ENCODE peak calls at places on chromosomes 3 and 15, in four cellular contexts. D is NCI-H510A, N is midbrain, X is HCT116. E is an unnamed sample.

GRCh38 chr15:31080618-31081017 is 20.9 kb downstream of the TRPM1 start:
- DNase-seq in X (peak), D (no peak), N (no peak), E (no peak)

GRCh38 chr3:33186524-33187367 is 31.9 kb downstream of the SUSD5 start:
- DNase-seq in N (no peak), X (no peak), D (no peak), E (no peak)

GRCh38 chr3:146590521-146590920 is 14.6 kb downstream of the PLSCR5 start:
- DNase-seq in X (no peak), N (no peak), D (no peak), E (no peak)

GRCh38 chr3:18024715-18025114 is 282.3 kb upstream of the TBC1D5 start:
- DNase-seq in N (no peak), D (no peak), X (no peak), E (no peak)

GRCh38 chr3:114380233-114380645 is 86.4 kb downstream of the TIGIT start:
- DNase-seq in N (peak), X (peak), D (no peak), E (no peak)

GRCh38 chr15:100878601-100879000 is 1.0 kb upstream of the ALDH1A3 start:
- DNase-seq in N (no peak), X (no peak), D (no peak), E (no peak)

GRCh38 chr3:184240384-184241140 is 8.2 kb downstream of the ALG3 start:
- DNase-seq in D (no peak), X (no peak), N (no peak), E (no peak)

GRCh38 chr15:74039656-74040010 is 42.7 kb downstream of the GOLGA6A start:
- DNase-seq in N (no peak), D (no peak), X (no peak), E (no peak)

GRCh38 chr3:183427206-183428139 is 946 bp downstream of the MCF2L2 start:
- DNase-seq in N (peak), X (no peak), D (no peak), E (no peak)

GRCh38 chr15:75232252-75232813 is 25.8 kb upstream of the GOLGA6C start:
- DNase-seq in N (no peak), D (no peak), X (no peak), E (no peak)

GRCh38 chr3:52339612-52340011 is 23.5 kb downstream of the DNAH1 start:
- DNase-seq in X (peak), N (peak), D (peak), E (peak)

GRCh38 chr15:69038508-69038907 is 24.0 kb downstream of the NOX5 start:
- DNase-seq in D (no peak), N (no peak), X (no peak), E (no peak)

GRCh38 chr3:32414527-32415202 is 23.0 kb downstream of the CMTM7 start:
- DNase-seq in D (no peak), N (no peak), X (no peak), E (no peak)

GRCh38 chr15:75840659-75841058 is 2.6 kb upstream of the UBE2Q2 start:
- DNase-seq in N (no peak), D (no peak), X (no peak), E (no peak)

GRCh38 chr3:152403632-152404066 is 134.9 kb downstream of the MBNL1 start:
- DNase-seq in X (no peak), D (no peak), N (peak), E (no peak)

GRCh38 chr3:124625084-124625483 is 105.2 kb upstream of the UMPS start:
- DNase-seq in X (no peak), N (no peak), D (no peak), E (no peak)

GRCh38 chr3:45207471-45207870 is 18.6 kb downstream of the TMEM158 start:
- DNase-seq in X (no peak), D (no peak), N (no peak), E (no peak)

GRCh38 chr3:40237892-40238571 is 71.5 kb upstream of the EIF1B start:
- DNase-seq in N (no peak), X (no peak), D (no peak), E (no peak)

GRCh38 chr3:147760998-147761397 is 351.8 kb downstream of the ZIC1 start:
- DNase-seq in X (no peak), D (no peak), N (no peak), E (no peak)

GRCh38 chr3:131361464-131362421 is 19.8 kb upstream of the NUDT16 start:
- DNase-seq in X (peak), N (peak), D (peak), E (no peak)

GRCh38 chr3:42491876-42492507 is 10.5 kb upstream of the VIPR1 start:
- DNase-seq in D (no peak), X (no peak), N (no peak), E (no peak)

GRCh38 chr3:113575191-113575590 is 42.8 kb downstream of the SIDT1 start:
- DNase-seq in X (no peak), D (no peak), N (no peak), E (peak)

GRCh38 chr3:127785711-127786265 is 36.5 kb downstream of the MGLL start:
- DNase-seq in X (no peak), N (no peak), D (no peak), E (peak)

GRCh38 chr3:186121968-186122367 is 13.1 kb upstream of the ETV5 start:
- DNase-seq in N (no peak), D (no peak), X (no peak), E (no peak)

GRCh38 chr3:10941972-10942371 is 50.6 kb upstream of the SLC6A1 start:
- DNase-seq in D (no peak), X (no peak), N (peak), E (no peak)

GRCh38 chr3:131222599-131222998 is 159.0 kb upstream of the NUDT16 start:
- DNase-seq in N (no peak), X (no peak), D (no peak), E (no peak)

GRCh38 chr15:71666723-71667122 is 143.6 kb upstream of the NR2E3 start:
- DNase-seq in N (no peak), D (no peak), X (no peak), E (no peak)

E was measured in NCI-H1092 treated with DMSO at 0.1 percent for 48 hours.